ENCODE peak calls at places on chromosomes 5 and 9, in five cellular contexts. X is dorsolateral prefrontal cortex, R is RWPE1, V is activated B cell treated with CpG ODN at 0.5 μM for 24 hours, E is AG10803. A is an unnamed sample.

GRCh38 chr9:77953590-77953989 is 78.0 kb downstream of the GNAQ start:
- DNase-seq in R (no peak), E (no peak), V (no peak), X (no peak), A (no peak)

GRCh38 chr5:60586307-60586901 is 113.6 kb downstream of the DEPDC1B start:
- DNase-seq in X (no peak), E (peak; percentile 20), R (no peak), V (no peak), A (peak; percentile 14)

GRCh38 chr5:13601152-13601551 is 343.3 kb downstream of the DNAH5 start:
- DNase-seq in V (no peak), R (peak; percentile 40), X (no peak), E (peak; percentile 61), A (no peak)

GRCh38 chr9:133137451-133138231 is 16.6 kb upstream of the RALGDS start:
- DNase-seq in X (peak; percentile 92), R (no peak), V (no peak), E (no peak), A (no peak)

GRCh38 chr5:141848771-141849370 is 29.3 kb downstream of the PCDH1 start:
- DNase-seq in E (peak; percentile 28), X (no peak), V (no peak), R (peak; percentile 98), A (no peak)

GRCh38 chr9:98943682-98944129 is at the start of gene COL15A1:
- DNase-seq in X (no peak), V (no peak), R (no peak), E (no peak), A (no peak)

GRCh38 chr5:36855141-36855495 is 21.5 kb upstream of the NIPBL start:
- DNase-seq in X (no peak), E (no peak), R (no peak), V (no peak), A (no peak)

GRCh38 chr5:170278611-170279500 is 18.7 kb downstream of the LCP2 start:
- DNase-seq in X (no peak), R (no peak), E (no peak), V (peak; percentile 62), A (peak; percentile 81)

GRCh38 chr9:93041108-93041802 is 17.2 kb upstream of the SUSD3 start:
- DNase-seq in X (no peak), V (no peak), R (peak; percentile 46), E (no peak), A (no peak)

GRCh38 chr9:121764371-121764730 is 112.9 kb downstream of the DAB2IP start:
- DNase-seq in V (no peak), E (no peak), X (no peak), R (no peak), A (no peak)

GRCh38 chr5:157025093-157025698 is 33.7 kb downstream of the HAVCR1 start:
- DNase-seq in R (no peak), X (no peak), V (no peak), E (no peak), A (no peak)

GRCh38 chr9:119216891-119217290 is 152.3 kb downstream of the BRINP1 start:
- DNase-seq in V (no peak), X (peak; percentile 42), R (no peak), E (peak; percentile 9), A (no peak)

GRCh38 chr5:109410389-109411174 is 808 bp upstream of the PJA2 start:
- DNase-seq in E (peak; percentile 80), X (peak; percentile 49), R (peak; percentile 60), V (peak; percentile 49), A (peak; percentile 13)

GRCh38 chr5:108617467-108618435 is 129.9 kb upstream of the FER start:
- DNase-seq in E (no peak), V (no peak), X (no peak), R (no peak), A (no peak)

GRCh38 chr5:56270568-56271392 is 37.6 kb upstream of the ANKRD55 start:
- DNase-seq in E (peak; percentile 84), R (peak; percentile 84), X (peak; percentile 80), V (peak; percentile 60), A (peak; percentile 71)

GRCh38 chr5:172091956-172092732 is 85.7 kb upstream of the FBXW11 start:
- DNase-seq in V (no peak), R (no peak), E (no peak), X (no peak), A (no peak)

GRCh38 chr9:136015656-136016055 is 54.5 kb upstream of the UBAC1 start:
- DNase-seq in R (no peak), V (peak; percentile 7), E (no peak), X (peak; percentile 21), A (no peak)

GRCh38 chr9:95171001-95171400 is 146.5 kb downstream of the FANCC start:
- DNase-seq in V (no peak), X (no peak), E (no peak), R (peak; percentile 76), A (peak; percentile 47)

GRCh38 chr5:6585939-6586646 is 46.8 kb downstream of the NSUN2 start:
- DNase-seq in E (no peak), X (no peak), R (no peak), V (no peak), A (no peak)

GRCh38 chr5:37806016-37806415 is 33.8 kb downstream of the GDNF start:
- DNase-seq in R (no peak), V (no peak), E (no peak), X (no peak), A (no peak)

GRCh38 chr5:39906146-39906545 is 481.4 kb upstream of the DAB2 start:
- DNase-seq in X (no peak), V (no peak), E (peak; percentile 49), R (peak; percentile 22), A (no peak)

GRCh38 chr9:3824062-3824461 is 298.3 kb upstream of the RFX3 start:
- DNase-seq in E (peak; percentile 93), X (no peak), R (no peak), V (no peak), A (no peak)

GRCh38 chr9:8558176-8558575 is 758.6 kb upstream of the DMAC1 start:
- DNase-seq in R (peak; percentile 4), X (no peak), E (no peak), V (no peak), A (no peak)

GRCh38 chr5:1343315-1343751 is 1.6 kb downstream of the CLPTM1L start:
- DNase-seq in E (no peak), R (no peak), V (no peak), X (no peak), A (no peak)

GRCh38 chr5:133939668-133940067 is 28.8 kb downstream of the C5orf15 start:
- DNase-seq in X (no peak), R (no peak), V (no peak), E (no peak), A (no peak)

GRCh38 chr5:171647043-171647899 is 138.3 kb upstream of the SMIM23 start:
- DNase-seq in V (no peak), E (peak; percentile 25), X (no peak), R (peak; percentile 62), A (no peak)

GRCh38 chr9:136748656-136749551 is 579 bp upstream of the LCN6 start:
- DNase-seq in V (no peak), X (no peak), E (no peak), R (no peak), A (no peak)

GRCh38 chr9:105431413-105432246 is 16.2 kb upstream of the FSD1L start:
- DNase-seq in V (no peak), R (no peak), X (no peak), E (no peak), A (no peak)

GRCh38 chr5:74889523-74890105 is 23.4 kb upstream of the FAM169A start:
- DNase-seq in X (no peak), E (no peak), R (no peak), V (no peak), A (peak; percentile 59)

GRCh38 chr5:61599370-61600140 is 267.5 kb downstream of the ZSWIM6 start:
- DNase-seq in E (peak; percentile 36), V (no peak), X (no peak), R (peak; percentile 12), A (no peak)

GRCh38 chr5:154813158-154813557 is 37.2 kb downstream of the FAXDC2 start:
- DNase-seq in E (no peak), X (no peak), R (no peak), V (no peak), A (no peak)

GRCh38 chr9:14205463-14205862 is 108.5 kb downstream of the NFIB start:
- DNase-seq in R (peak; percentile 71), V (no peak), E (peak; percentile 74), X (no peak), A (no peak)

GRCh38 chr5:130279386-130279785 is 375.1 kb downstream of the CHSY3 start:
- DNase-seq in R (peak; percentile 12), X (no peak), V (no peak), E (no peak), A (no peak)

DNA sequence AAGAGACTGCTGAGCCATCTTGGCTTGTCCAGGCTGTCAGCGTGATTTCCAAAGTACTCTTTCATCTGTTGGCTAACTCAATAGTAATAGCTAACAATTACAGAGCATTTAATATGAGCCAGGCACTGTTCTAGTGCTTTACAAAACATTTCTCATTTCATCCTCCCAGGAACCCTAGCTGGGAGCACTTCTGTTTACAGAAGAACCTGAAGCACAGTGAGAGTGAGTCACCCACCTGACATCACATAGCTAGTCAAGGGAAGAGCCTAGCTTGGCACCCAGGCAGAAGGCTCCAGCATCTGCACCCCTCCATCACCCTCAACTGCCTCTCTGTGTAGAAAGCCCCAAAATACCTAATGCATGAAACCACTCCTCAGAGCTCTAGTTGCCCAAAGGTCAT is 57.5 kb upstream of the IQGAP2 start:
- DNase-seq in V (no peak), R (no peak), X (no peak), E (no peak), A (no peak)
- TF ChIP-seq CTCF in V (no peak), R (no peak), X (no peak), E (no peak), A (no peak)

DNA sequence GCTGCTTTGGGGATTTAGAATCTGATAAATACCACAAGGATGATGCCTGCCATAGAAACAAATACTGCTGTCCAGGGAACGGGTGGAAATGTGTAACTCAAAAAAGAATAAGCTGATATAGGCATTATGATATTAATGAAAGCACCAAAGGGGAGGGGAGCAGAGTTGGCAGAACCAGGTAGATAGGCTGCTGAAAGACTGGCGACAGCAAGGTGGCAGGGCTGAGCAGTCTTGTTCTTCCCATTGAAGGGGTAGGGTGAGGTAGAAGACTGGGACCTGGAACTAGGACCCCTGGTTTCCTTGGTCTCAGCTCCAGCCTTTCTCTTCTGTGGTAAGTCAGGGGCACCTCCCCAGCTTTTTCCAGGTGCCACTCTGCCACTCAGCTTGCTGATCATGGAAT is 31.4 kb upstream of the TMOD1 start:
- DNase-seq in X (peak; percentile 35), R (peak; percentile 26), V (no peak), E (no peak), A (no peak)
- TF ChIP-seq CTCF in X (peak; percentile 26), R (no peak), V (no peak), E (no peak), A (peak; percentile 63)

GRCh38 chr9:19630762-19631161 is 158.1 kb downstream of the SLC24A2 start:
- DNase-seq in X (no peak), E (no peak), V (no peak), R (no peak), A (no peak)

GRCh38 chr9:19629506-19629905 is 159.3 kb downstream of the SLC24A2 start:
- DNase-seq in E (no peak), R (no peak), X (no peak), V (no peak), A (no peak)

GRCh38 chr9:19634881-19635280 is 154.0 kb downstream of the SLC24A2 start:
- DNase-seq in R (no peak), E (no peak), X (no peak), V (no peak), A (no peak)

GRCh38 chr9:19637084-19637483 is 151.8 kb downstream of the SLC24A2 start:
- DNase-seq in X (no peak), R (no peak), E (no peak), V (no peak), A (no peak)

GRCh38 chr9:19631181-19631580 is 157.7 kb downstream of the SLC24A2 start:
- DNase-seq in R (no peak), E (no peak), X (no peak), V (no peak), A (no peak)
- TF ChIP-seq CTCF in R (no peak), E (no peak), X (no peak), V (no peak), A (no peak)

GRCh38 chr5:149448831-149449714 is 70.0 kb upstream of the IL17B start:
- DNase-seq in X (no peak), R (no peak), E (no peak), V (no peak), A (no peak)
- TF ChIP-seq CTCF in X (no peak), R (no peak), E (peak; percentile 40), V (no peak), A (peak; percentile 47)